ENCODE peak calls at places on chromosomes 6 and 20, in nine cellular contexts. C, M, V, J, O, A, Q, G and R are unnamed samples.

GRCh38 chr6:84026721-84027164 is 6.8 kb upstream of the MRAP2 start:
- DNase-seq in C (no peak), M (no peak), V (no peak), J (no peak), O (no peak), A (peak), Q (no peak), G (no peak), R (no peak)

GRCh38 chr6:14524319-14524718 is 406.7 kb downstream of the CD83 start:
- DNase-seq in C (peak), M (no peak), V (peak), J (no peak), O (no peak), A (no peak), Q (no peak), G (no peak), R (no peak)

GRCh38 chr6:44696099-44696498 is 308.6 kb downstream of the CDC5L start:
- DNase-seq in C (no peak), M (no peak), V (no peak), J (no peak), O (no peak), A (no peak), Q (no peak), G (no peak), R (no peak)

GRCh38 chr6:37010402-37010892 is 5.0 kb downstream of the FGD2 start:
- DNase-seq in C (no peak), M (no peak), V (no peak), J (no peak), O (no peak), A (peak), Q (no peak), G (no peak), R (no peak)

GRCh38 chr20:3843490-3843889 is 3.1 kb upstream of the MAVS start:
- DNase-seq in C (no peak), M (peak), V (no peak), J (peak), O (no peak), A (no peak), Q (peak), G (no peak), R (no peak)

GRCh38 chr20:13221673-13222318 is 722 bp downstream of the ISM1 start:
- DNase-seq in C (no peak), M (peak), V (peak), J (peak), O (peak), A (no peak), Q (peak), G (peak), R (peak)

GRCh38 chr20:38252292-38253288 is 7.9 kb downstream of the KIAA1755 start:
- DNase-seq in C (no peak), M (no peak), V (no peak), J (no peak), O (no peak), A (no peak), Q (no peak), G (no peak), R (no peak)

GRCh38 chr6:121491576-121491975 is 56.1 kb downstream of the GJA1 start:
- DNase-seq in C (no peak), M (no peak), V (no peak), J (no peak), O (no peak), A (no peak), Q (no peak), G (no peak), R (no peak)

GRCh38 chr6:151443449-151443848 is 8.5 kb downstream of the RMND1 start:
- DNase-seq in C (no peak), M (no peak), V (no peak), J (no peak), O (no peak), A (no peak), Q (no peak), G (no peak), R (no peak)

GRCh38 chr20:1509237-1509636 is 18.0 kb upstream of the SIRPB2 start:
- DNase-seq in C (no peak), M (peak), V (no peak), J (no peak), O (no peak), A (no peak), Q (no peak), G (peak), R (peak)

GRCh38 chr20:6877633-6878032 is 110.1 kb downstream of the BMP2 start:
- DNase-seq in C (no peak), M (no peak), V (no peak), J (no peak), O (no peak), A (no peak), Q (no peak), G (no peak), R (no peak)

GRCh38 chr6:13404115-13404891 is 76.0 kb upstream of the TBC1D7 start:
- DNase-seq in C (peak), M (no peak), V (no peak), J (no peak), O (no peak), A (no peak), Q (no peak), G (no peak), R (no peak)

GRCh38 chr20:53664121-53664520 is 70.5 kb upstream of the ZNF217 start:
- DNase-seq in C (no peak), M (no peak), V (no peak), J (no peak), O (no peak), A (no peak), Q (no peak), G (no peak), R (peak)

GRCh38 chr6:13523826-13524622 is 36.6 kb upstream of the GFOD1 start:
- DNase-seq in C (no peak), M (no peak), V (no peak), J (no peak), O (no peak), A (no peak), Q (no peak), G (no peak), R (peak)

GRCh38 chr20:43774754-43775153 is 48.0 kb upstream of the GTSF1L start:
- DNase-seq in C (no peak), M (no peak), V (no peak), J (no peak), O (no peak), A (no peak), Q (no peak), G (no peak), R (no peak)

GRCh38 chr20:24376523-24377085 is 92.8 kb upstream of the SYNDIG1 start:
- DNase-seq in C (no peak), M (no peak), V (no peak), J (no peak), O (no peak), A (no peak), Q (no peak), G (no peak), R (no peak)

GRCh38 chr6:72420409-72420808 is 201.5 kb upstream of the KCNQ5 start:
- DNase-seq in C (no peak), M (no peak), V (no peak), J (no peak), O (no peak), A (no peak), Q (no peak), G (no peak), R (no peak)

GRCh38 chr6:75743971-75744370 is 5.1 kb upstream of the MYO6 start:
- DNase-seq in C (no peak), M (no peak), V (no peak), J (no peak), O (no peak), A (no peak), Q (no peak), G (no peak), R (no peak)

GRCh38 chr20:51497542-51498467 is 44.7 kb downstream of the NFATC2 start:
- DNase-seq in C (peak), M (no peak), V (no peak), J (no peak), O (peak), A (no peak), Q (no peak), G (peak), R (no peak)

GRCh38 chr6:30647802-30648460 is 998 bp downstream of the C6orf136 start:
- DNase-seq in C (peak), M (peak), V (no peak), J (peak), O (no peak), A (no peak), Q (no peak), G (no peak), R (no peak)

GRCh38 chr6:27582928-27583725 is 110.2 kb upstream of the ZNF184 start:
- DNase-seq in C (no peak), M (peak), V (no peak), J (peak), O (no peak), A (peak), Q (peak), G (peak), R (peak)

GRCh38 chr6:82568290-82568993 is 204.8 kb downstream of the TPBG start:
- DNase-seq in C (no peak), M (no peak), V (no peak), J (no peak), O (no peak), A (no peak), Q (peak), G (no peak), R (peak)

GRCh38 chr6:48177786-48178185 is 66.8 kb upstream of the PTCHD4 start:
- DNase-seq in C (no peak), M (no peak), V (no peak), J (peak), O (no peak), A (peak), Q (no peak), G (no peak), R (no peak)